ENCODE peak calls at places on chromosome 19, in five cellular contexts. P is Peyer's patch, K is heart left ventricle, F is tibial nerve, H is thyroid gland. J is an unnamed sample. For H3K27me3, the result is how much of the 10 kb centered on the place peaks cover.

GRCh38 chr19:406999-407491 is 1.9 kb downstream of the C2CD4C start:
- DNase-seq in P (peak), K (peak), F (peak), H (no peak), J (no peak)

GRCh38 chr19:15424121-15424520 is 5.3 kb upstream of the AKAP8L start:
- DNase-seq in P (peak), K (no peak), F (no peak), H (no peak), J (no peak)

GRCh38 chr19:30752201-30752600 is 380.0 kb downstream of the ZNF536 start:
- DNase-seq in P (no peak), K (no peak), F (no peak), H (no peak), J (no peak)

GRCh38 chr19:20558011-20558410 is 7.6 kb downstream of the ZNF737 start:
- DNase-seq in P (no peak), K (no peak), F (no peak), H (peak), J (no peak)

GRCh38 chr19:54388001-54388802 is 23.5 kb upstream of the LAIR1 start:
- DNase-seq in P (peak), K (no peak), F (no peak), H (no peak), J (no peak)

GRCh38 chr19:7808108-7808507 is 21.9 kb upstream of the EVI5L start:
- DNase-seq in P (no peak), K (no peak), F (no peak), H (no peak), J (no peak)

GRCh38 chr19:54937926-54938325 is 9.4 kb downstream of the NLRP7 start:
- DNase-seq in P (no peak), K (no peak), F (no peak), H (no peak), J (no peak)

GRCh38 chr19:52142001-52142595 is 2.4 kb upstream of the ZNF616 start:
- DNase-seq in P (no peak), K (no peak), F (no peak), H (no peak), J (no peak)

GRCh38 chr19:48468806-48469055 is 438 bp upstream of the CYTH2 start:
- DNase-seq in P (no peak), K (no peak), F (no peak), H (no peak), J (no peak)

GRCh38 chr19:55544776-55545439 is 435 bp downstream of the SBK3 start:
- DNase-seq in P (no peak), K (peak), F (no peak), H (no peak), J (no peak)

GRCh38 chr19:30158067-30158892 is 213.9 kb upstream of the ZNF536 start:
- DNase-seq in P (no peak), K (no peak), F (no peak), H (no peak), J (no peak)

DNA sequence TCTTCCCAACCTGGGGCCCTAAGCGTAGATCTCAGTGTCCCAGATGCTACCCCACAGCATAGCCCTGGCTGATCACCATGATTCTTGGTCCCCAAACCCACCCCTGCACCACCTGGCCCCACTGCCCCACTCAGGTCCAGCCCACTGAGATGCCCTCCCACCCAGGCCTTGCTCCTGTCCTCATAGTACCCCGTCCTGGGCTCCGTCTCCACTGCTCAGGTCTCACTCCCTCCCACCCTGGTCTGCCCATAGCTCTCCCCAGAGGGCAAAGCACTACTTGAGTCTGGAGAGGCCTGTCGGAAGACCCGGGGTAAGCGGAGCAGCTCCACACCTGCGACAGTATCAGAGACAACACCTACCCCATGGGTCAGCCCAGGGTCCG is 35.8 kb upstream of the ISYNA1 start:
- DNase-seq in P (no peak), K (no peak), F (no peak), H (no peak), J (no peak)
- H3K27ac ChIP-seq in P (peak), K (peak), F (no peak), H (no peak), J (no peak)

GRCh38 chr19:45476349-45476717 is 8.5 kb downstream of the FOSB start:
- DNase-seq in P (no peak), K (no peak), F (no peak), H (no peak), J (no peak)

GRCh38 chr19:45473366-45474190 is 5.8 kb downstream of the FOSB start:
- DNase-seq in P (no peak), K (no peak), F (no peak), H (no peak), J (no peak)

GRCh38 chr19:45475537-45476348 is 7.9 kb downstream of the FOSB start:
- DNase-seq in P (no peak), K (no peak), F (no peak), H (no peak), J (no peak)

GRCh38 chr19:45474191-45474940 is 6.6 kb downstream of the FOSB start:
- DNase-seq in P (no peak), K (no peak), F (no peak), H (no peak), J (no peak)

DNA sequence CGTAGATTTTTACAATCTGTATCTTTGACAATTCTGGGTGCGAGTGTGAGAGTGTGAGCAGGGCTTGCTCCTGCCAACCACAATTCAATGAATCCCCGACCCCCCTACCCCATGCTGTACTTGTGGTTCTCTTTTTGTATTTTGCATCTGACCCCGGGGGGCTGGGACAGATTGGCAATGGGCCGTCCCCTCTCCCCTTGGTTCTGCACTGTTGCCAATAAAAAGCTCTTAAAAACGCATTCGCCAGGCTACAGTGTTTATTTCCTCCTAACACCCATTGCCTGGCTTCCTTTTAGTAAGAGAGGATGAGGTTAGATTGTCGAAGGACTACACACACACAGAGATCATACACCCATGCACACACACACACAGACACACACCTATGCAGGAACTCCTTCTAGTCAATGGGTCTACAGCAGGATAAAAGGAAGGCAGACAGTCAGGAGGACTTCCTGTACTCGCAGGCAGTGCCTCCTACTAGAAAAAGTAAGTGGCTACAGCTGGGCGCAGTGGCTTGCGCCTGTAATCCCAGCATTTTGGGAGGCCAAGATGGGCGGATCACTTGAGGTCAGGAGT is 7.2 kb downstream of the FOSB start:
- DNase-seq in P (no peak), K (no peak), F (no peak), H (peak), J (no peak)
- H3K27me3 ChIP-seq in P (under half), K (under half), F (under half), H (under half), J (under half)

DNA sequence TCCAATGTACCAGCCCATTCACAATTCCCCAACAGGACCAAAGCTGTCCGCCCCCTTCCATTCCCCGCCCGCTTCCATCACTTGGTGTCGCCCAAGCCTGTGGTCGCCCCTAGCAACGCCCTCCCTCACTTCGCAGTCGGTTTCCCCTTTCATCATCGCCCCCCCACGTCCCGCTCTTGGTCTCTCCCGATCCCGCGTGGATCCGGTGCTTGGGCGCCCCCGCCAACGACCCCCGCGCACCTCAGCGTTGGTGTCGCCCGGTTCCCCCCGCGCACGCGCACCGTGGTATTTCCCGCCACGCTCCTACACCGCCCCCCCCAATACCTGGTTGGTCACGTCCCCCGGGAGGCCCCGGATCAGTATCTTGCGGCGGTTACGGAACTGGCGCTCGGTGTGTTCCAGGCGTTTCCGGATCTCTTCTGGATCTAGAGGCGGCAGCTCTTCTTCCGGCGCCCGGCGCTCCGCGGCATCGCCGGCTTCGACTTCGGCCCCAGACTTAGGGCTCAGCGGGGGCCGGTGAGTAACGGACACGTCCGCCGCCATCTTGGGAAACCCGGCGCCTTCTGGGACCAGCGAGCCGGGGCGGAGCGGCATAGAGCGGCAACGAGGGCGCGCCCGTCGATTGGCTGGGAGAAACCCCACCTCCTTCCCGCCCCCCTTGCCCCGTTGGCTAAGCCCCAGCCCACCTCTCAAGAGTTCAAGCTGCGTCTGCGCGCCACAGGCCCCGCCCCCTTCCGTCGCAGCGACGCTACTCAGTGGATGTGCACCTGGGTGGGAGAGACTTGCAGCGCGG is at the start of gene RAVER1:
- DNase-seq in P (peak), K (peak), F (peak), H (peak), J (peak)
- TF ChIP-seq POLR2A in P (peak), K (no peak), F (peak), H (peak), J (peak)

DNA sequence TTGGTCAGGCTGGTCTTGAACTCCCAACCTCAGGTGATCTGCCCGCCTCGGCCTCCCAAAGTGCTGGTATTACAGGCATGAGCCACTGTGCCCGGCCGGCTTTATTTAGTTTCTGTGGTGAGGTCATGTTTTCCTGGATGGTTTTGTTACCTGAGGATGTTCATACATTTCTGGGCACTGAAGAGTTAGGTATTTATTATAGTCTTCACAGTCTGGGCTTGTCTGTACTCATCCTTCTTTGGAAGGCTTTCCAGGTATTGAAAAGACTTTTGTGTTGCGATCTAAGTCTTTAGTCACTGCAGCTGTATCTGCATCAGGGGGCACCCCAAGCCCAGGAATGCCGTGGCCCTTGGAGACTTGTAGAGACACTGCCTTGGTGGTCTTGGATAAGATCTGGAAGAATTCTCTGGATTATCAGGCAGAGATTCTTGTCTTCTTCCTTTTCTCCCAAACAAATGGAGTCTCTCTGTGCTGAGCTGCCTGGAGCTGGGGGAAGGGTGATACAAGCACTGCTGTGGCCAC is 12.8 kb downstream of the BLOC1S3 start:
- DNase-seq in P (no peak), K (no peak), F (no peak), H (no peak), J (peak)
- H3K27ac ChIP-seq in P (no peak), K (no peak), F (no peak), H (no peak), J (no peak)

DNA sequence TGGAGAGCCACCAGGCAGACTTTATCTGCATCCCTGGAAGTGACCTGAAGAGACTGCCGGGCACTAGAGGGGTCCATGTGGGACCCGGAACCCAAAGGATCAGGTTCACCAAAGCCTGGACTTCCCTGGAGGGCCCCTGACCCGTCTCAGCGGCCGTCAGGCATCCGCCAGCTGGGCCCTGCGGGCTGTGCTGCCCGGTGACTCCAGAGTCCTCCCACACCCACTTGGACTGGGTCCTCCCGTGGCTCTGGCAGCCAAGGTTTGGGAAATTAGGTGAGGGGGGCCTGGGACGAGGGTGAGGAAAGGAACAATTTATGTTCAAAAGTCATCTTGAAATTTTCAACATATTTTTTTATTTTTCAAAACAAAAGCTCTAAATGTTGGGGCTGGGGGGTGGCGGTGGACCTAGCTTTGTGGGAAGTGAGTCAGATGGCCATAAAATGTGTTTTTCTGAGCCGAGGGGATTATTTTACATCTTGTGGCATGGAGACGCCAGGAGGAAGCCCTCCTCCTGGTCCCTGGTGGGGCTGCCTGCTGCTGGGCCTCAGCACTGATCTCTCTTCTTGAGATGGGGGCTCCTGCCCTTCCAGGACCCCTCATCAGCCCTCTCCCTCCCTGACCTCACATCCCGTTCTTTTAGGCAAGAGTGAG is 20.2 kb downstream of the CEBPA start:
- DNase-seq in P (no peak), K (no peak), F (no peak), H (no peak), J (no peak)
- H3K27me3 ChIP-seq in P (under half), K (under half), F (under half), H (under half), J (under half)

GRCh38 chr19:47226426-47227346 is 4.3 kb downstream of the BBC3 start:
- DNase-seq in P (peak), K (peak), F (peak), H (peak), J (no peak)

GRCh38 chr19:47227347-47228167 is 3.4 kb downstream of the BBC3 start:
- DNase-seq in P (peak), K (peak), F (peak), H (peak), J (peak)

GRCh38 chr19:47228937-47229673 is 1.9 kb downstream of the BBC3 start:
- DNase-seq in P (no peak), K (no peak), F (no peak), H (no peak), J (no peak)

GRCh38 chr19:47229674-47230121 is 1.3 kb downstream of the BBC3 start:
- DNase-seq in P (no peak), K (no peak), F (no peak), H (peak), J (no peak)

DNA sequence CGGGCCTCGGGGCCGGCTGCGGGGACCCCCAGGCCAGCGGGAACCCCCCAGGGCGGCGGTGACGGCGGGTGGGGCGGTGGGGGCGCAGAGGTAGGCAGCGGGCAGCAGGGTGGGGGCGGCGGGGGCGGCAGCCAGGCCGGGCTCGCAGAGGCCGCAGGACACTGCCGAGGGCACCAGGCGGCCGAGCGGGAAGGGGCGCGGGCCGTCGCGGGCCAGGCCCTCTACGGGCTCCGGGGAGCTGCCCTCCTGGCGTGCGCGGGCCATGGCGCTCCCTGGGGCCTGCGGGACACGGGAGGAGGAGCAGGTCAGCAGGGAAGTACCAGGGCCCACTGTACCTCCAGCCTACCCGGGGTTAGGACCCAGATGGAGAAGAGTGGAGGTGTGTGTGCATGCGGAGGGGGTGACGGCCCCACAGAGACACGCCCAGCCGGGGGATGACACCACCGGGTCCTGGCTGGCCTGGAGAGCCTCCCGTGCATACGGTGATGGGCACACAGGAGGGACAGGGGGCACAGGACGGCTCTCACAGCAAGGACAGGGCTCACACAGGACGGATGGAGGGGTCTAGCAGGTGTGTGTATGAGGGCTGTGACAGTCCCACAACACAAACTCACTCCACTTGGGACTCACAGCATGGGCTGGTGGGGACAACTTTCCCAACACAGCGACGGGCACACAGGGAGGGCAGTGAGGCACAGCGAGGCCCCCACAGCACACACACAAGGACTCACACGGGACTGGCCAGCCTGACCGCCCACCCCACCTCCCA is 2.6 kb downstream of the BBC3 start:
- DNase-seq in P (peak), K (peak), F (no peak), H (peak), J (no peak)
- TF ChIP-seq POLR2A in P (no peak), K (no peak), F (no peak), H (no peak), J (no peak)

GRCh38 chr19:49802836-49803528 is 10.1 kb downstream of the FUZ start:
- DNase-seq in P (no peak), K (no peak), F (no peak), H (no peak), J (no peak)
- H3K27ac ChIP-seq in P (no peak), K (peak), F (no peak), H (no peak), J (no peak)

GRCh38 chr19:3282564-3282963 is 58.1 kb downstream of the CELF5 start:
- DNase-seq in P (no peak), K (no peak), F (no peak), H (no peak), J (no peak)
- H3K27me3 ChIP-seq in P (under half), K (under half), F (under half), H (under half), J (under half)

DNA sequence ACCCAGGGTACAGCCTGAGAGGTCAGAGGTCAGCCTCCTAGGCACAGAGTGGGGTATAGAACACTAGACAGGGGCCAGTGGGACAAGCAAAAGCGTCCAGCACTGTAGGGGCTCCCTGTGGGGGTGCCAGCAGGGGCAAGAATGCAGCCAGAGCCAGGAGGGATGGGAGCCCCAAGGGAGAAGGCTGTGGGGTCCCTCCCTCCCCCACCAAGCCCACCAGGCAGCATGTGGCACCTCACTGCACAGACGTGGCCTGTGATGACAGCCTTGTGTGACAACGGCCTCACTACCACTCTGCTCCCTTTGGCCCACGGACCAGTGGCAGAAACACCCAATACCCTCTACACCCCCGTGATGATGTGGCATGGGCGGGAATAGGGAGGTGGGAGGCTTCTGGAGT is 10.1 kb downstream of the ARMC6 start:
- DNase-seq in P (no peak), K (no peak), F (no peak), H (no peak), J (no peak)
- TF ChIP-seq POLR2A in P (no peak), K (no peak), F (no peak), H (no peak), J (no peak)

J was measured in prostate gland.